ENCODE peak calls at places on chromosomes 12 and 14, in eight cellular contexts. U is NCI-H1092, K is A549, G is amniotic epithelial cell, E is GM10248, W is hepatocyte, Q is T-helper 1 cell, D is GM18507. M is an unnamed sample.

GRCh38 chr12:104280703-104281458 is 22.7 kb upstream of the EID3 start:
- DNase-seq in E (no peak), U (no peak), G (peak; percentile 96), D (no peak), Q (no peak), W (peak; percentile 33), K (peak; percentile 85), M (no peak)

GRCh38 chr12:92505373-92506340 is 197.1 kb upstream of the PLEKHG7 start:
- DNase-seq in U (peak; percentile 34), W (peak; percentile 23), G (no peak), D (no peak), Q (peak; percentile 24), K (no peak), E (peak; percentile 33), M (peak; percentile 22)

GRCh38 chr12:11067514-11067913 is 5.4 kb upstream of the TAS2R46 start:
- DNase-seq in U (no peak), Q (no peak), G (no peak), W (no peak), E (no peak), D (no peak), K (no peak), M (no peak)

GRCh38 chr12:128940090-128940888 is 87.0 kb downstream of the GLT1D1 start:
- DNase-seq in U (no peak), E (no peak), K (no peak), W (no peak), Q (no peak), D (no peak), G (no peak), M (no peak)

GRCh38 chr12:3122841-3123678 is 45.9 kb downstream of the TSPAN9 start:
- DNase-seq in Q (no peak), E (no peak), G (peak; percentile 83), D (no peak), W (no peak), K (no peak), U (no peak), M (no peak)

GRCh38 chr12:27805238-27805637 is 25.2 kb upstream of the MANSC4 start:
- DNase-seq in Q (no peak), G (no peak), U (no peak), W (no peak), K (no peak), E (no peak), D (no peak), M (no peak)

GRCh38 chr12:77189463-77189862 is 124.1 kb upstream of the E2F7 start:
- DNase-seq in W (peak; percentile 26), D (no peak), Q (no peak), U (no peak), G (peak; percentile 76), E (no peak), K (no peak), M (no peak)

GRCh38 chr12:100668939-100669536 is 95.6 kb downstream of the GAS2L3 start:
- DNase-seq in K (peak; percentile 74), E (peak; percentile 73), D (peak; percentile 44), Q (no peak), W (peak; percentile 86), G (peak; percentile 47), U (peak; percentile 45), M (peak; percentile 9)

GRCh38 chr12:60012659-60013058 is 416.8 kb downstream of the SLC16A7 start:
- DNase-seq in G (no peak), K (no peak), D (no peak), Q (no peak), E (no peak), W (no peak), U (no peak), M (no peak)

GRCh38 chr14:101828038-101828437 is 66.5 kb downstream of the PPP2R5C start:
- DNase-seq in W (no peak), D (no peak), G (peak; percentile 94), K (no peak), U (no peak), E (no peak), Q (no peak), M (no peak)

GRCh38 chr12:119090865-119091264 is 87.9 kb upstream of the HSPB8 start:
- DNase-seq in K (no peak), D (no peak), Q (no peak), W (peak; percentile 19), E (no peak), U (no peak), G (no peak), M (no peak)

M was measured in memory B cell.